ENCODE peak calls at places on chromosomes 6 and 20, in ten cellular contexts. One of them, this sample, is unnamed.

GRCh38 chr6:31826793-31827285 is 699 bp upstream of the HSPA1B start:
- DNase-seq in choroid plexus epithelial cell: peak
- DNase-seq in pancreas: peak
- DNase-seq in NCI-H1417: no peak
- DNase-seq in psoas muscle: peak
- DNase-seq in nephron progenitor cell: peak
- DNase-seq in LoVo: peak
- DNase-seq in RWPE1: peak
- DNase-seq in GM03348: peak
- DNase-seq in progenitor cell of endocrine pancreas: no peak
- DNase-seq in this sample: peak

GRCh38 chr20:1272368-1273155 is 6.5 kb downstream of the SNPH start:
- DNase-seq in choroid plexus epithelial cell: no peak
- DNase-seq in pancreas: no peak
- DNase-seq in NCI-H1417: no peak
- DNase-seq in psoas muscle: no peak
- DNase-seq in nephron progenitor cell: no peak
- DNase-seq in LoVo: no peak
- DNase-seq in RWPE1: no peak
- DNase-seq in GM03348: no peak
- DNase-seq in progenitor cell of endocrine pancreas: no peak
- DNase-seq in this sample: no peak

GRCh38 chr6:41939091-41939847 is 2.3 kb downstream of the CCND3 start:
- DNase-seq in choroid plexus epithelial cell: peak
- DNase-seq in pancreas: no peak
- DNase-seq in NCI-H1417: no peak
- DNase-seq in psoas muscle: peak
- DNase-seq in nephron progenitor cell: peak
- DNase-seq in LoVo: no peak
- DNase-seq in RWPE1: no peak
- DNase-seq in GM03348: peak
- DNase-seq in progenitor cell of endocrine pancreas: no peak
- DNase-seq in this sample: peak

GRCh38 chr6:5671604-5672559 is 334.8 kb downstream of the NRN1 start:
- DNase-seq in choroid plexus epithelial cell: no peak
- DNase-seq in pancreas: no peak
- DNase-seq in NCI-H1417: no peak
- DNase-seq in psoas muscle: peak
- DNase-seq in nephron progenitor cell: no peak
- DNase-seq in LoVo: no peak
- DNase-seq in RWPE1: no peak
- DNase-seq in GM03348: peak
- DNase-seq in progenitor cell of endocrine pancreas: no peak
- DNase-seq in this sample: no peak

GRCh38 chr6:129253731-129254130 is 370.8 kb downstream of the LAMA2 start:
- DNase-seq in choroid plexus epithelial cell: no peak
- DNase-seq in pancreas: no peak
- DNase-seq in NCI-H1417: peak
- DNase-seq in psoas muscle: no peak
- DNase-seq in nephron progenitor cell: no peak
- DNase-seq in LoVo: peak
- DNase-seq in RWPE1: no peak
- DNase-seq in GM03348: no peak
- DNase-seq in progenitor cell of endocrine pancreas: no peak
- DNase-seq in this sample: no peak

GRCh38 chr6:43996614-43997341 is 130.5 kb downstream of the MRPL14 start:
- DNase-seq in choroid plexus epithelial cell: no peak
- DNase-seq in pancreas: no peak
- DNase-seq in NCI-H1417: no peak
- DNase-seq in psoas muscle: no peak
- DNase-seq in nephron progenitor cell: no peak
- DNase-seq in LoVo: no peak
- DNase-seq in RWPE1: no peak
- DNase-seq in GM03348: no peak
- DNase-seq in progenitor cell of endocrine pancreas: no peak
- DNase-seq in this sample: no peak

GRCh38 chr20:45174434-45175364 is at the start of gene PI3:
- DNase-seq in choroid plexus epithelial cell: no peak
- DNase-seq in pancreas: no peak
- DNase-seq in NCI-H1417: no peak
- DNase-seq in psoas muscle: no peak
- DNase-seq in nephron progenitor cell: no peak
- DNase-seq in LoVo: peak
- DNase-seq in RWPE1: peak
- DNase-seq in GM03348: no peak
- DNase-seq in progenitor cell of endocrine pancreas: no peak
- DNase-seq in this sample: no peak

GRCh38 chr20:29297411-29298270 is 1959.8 kb upstream of the DEFB115 start:
- DNase-seq in choroid plexus epithelial cell: no peak
- DNase-seq in pancreas: no peak
- DNase-seq in NCI-H1417: no peak
- DNase-seq in psoas muscle: no peak
- DNase-seq in nephron progenitor cell: no peak
- DNase-seq in LoVo: no peak
- DNase-seq in RWPE1: no peak
- DNase-seq in GM03348: no peak
- DNase-seq in progenitor cell of endocrine pancreas: no peak
- DNase-seq in this sample: no peak

GRCh38 chr6:53986721-53987526 is 124.3 kb upstream of the MLIP start:
- DNase-seq in choroid plexus epithelial cell: peak
- DNase-seq in pancreas: no peak
- DNase-seq in NCI-H1417: peak
- DNase-seq in psoas muscle: no peak
- DNase-seq in nephron progenitor cell: peak
- DNase-seq in LoVo: no peak
- DNase-seq in RWPE1: no peak
- DNase-seq in GM03348: no peak
- DNase-seq in progenitor cell of endocrine pancreas: no peak
- DNase-seq in this sample: peak

GRCh38 chr6:15997751-15998388 is 131.0 kb upstream of the MYLIP start:
- DNase-seq in choroid plexus epithelial cell: no peak
- DNase-seq in pancreas: no peak
- DNase-seq in NCI-H1417: no peak
- DNase-seq in psoas muscle: no peak
- DNase-seq in nephron progenitor cell: no peak
- DNase-seq in LoVo: no peak
- DNase-seq in RWPE1: no peak
- DNase-seq in GM03348: no peak
- DNase-seq in progenitor cell of endocrine pancreas: no peak
- DNase-seq in this sample: no peak

GRCh38 chr6:16160794-16161193 is 31.9 kb downstream of the MYLIP start:
- DNase-seq in choroid plexus epithelial cell: no peak
- DNase-seq in pancreas: no peak
- DNase-seq in NCI-H1417: no peak
- DNase-seq in psoas muscle: no peak
- DNase-seq in nephron progenitor cell: no peak
- DNase-seq in LoVo: no peak
- DNase-seq in RWPE1: no peak
- DNase-seq in GM03348: no peak
- DNase-seq in progenitor cell of endocrine pancreas: no peak
- DNase-seq in this sample: no peak

GRCh38 chr6:56765494-56765893 is 122.8 kb upstream of the DST start:
- DNase-seq in choroid plexus epithelial cell: no peak
- DNase-seq in pancreas: no peak
- DNase-seq in NCI-H1417: no peak
- DNase-seq in psoas muscle: no peak
- DNase-seq in nephron progenitor cell: no peak
- DNase-seq in LoVo: no peak
- DNase-seq in RWPE1: no peak
- DNase-seq in GM03348: no peak
- DNase-seq in progenitor cell of endocrine pancreas: no peak
- DNase-seq in this sample: peak

GRCh38 chr20:54255157-54255556 is 47.3 kb downstream of the PFDN4 start:
- DNase-seq in choroid plexus epithelial cell: peak
- DNase-seq in pancreas: no peak
- DNase-seq in NCI-H1417: no peak
- DNase-seq in psoas muscle: no peak
- DNase-seq in nephron progenitor cell: no peak
- DNase-seq in LoVo: no peak
- DNase-seq in RWPE1: no peak
- DNase-seq in GM03348: peak
- DNase-seq in progenitor cell of endocrine pancreas: no peak
- DNase-seq in this sample: peak

GRCh38 chr6:70221025-70221714 is 81.7 kb downstream of the COL9A1 start:
- DNase-seq in choroid plexus epithelial cell: peak
- DNase-seq in pancreas: no peak
- DNase-seq in NCI-H1417: peak
- DNase-seq in psoas muscle: no peak
- DNase-seq in nephron progenitor cell: peak
- DNase-seq in LoVo: peak
- DNase-seq in RWPE1: peak
- DNase-seq in GM03348: peak
- DNase-seq in progenitor cell of endocrine pancreas: no peak
- DNase-seq in this sample: peak

This sample was measured in adipocyte.